ENCODE peak calls at places on chromosome X, in seven cellular contexts. One of them, this sample, is unnamed. For H3K4me1, the result is how much of the 10 kb centered on the place peaks cover.

GRCh38 chrX:1928805-1929204 is 313.9 kb downstream of the ASMT start:
- DNase-seq in K562: no peak
- DNase-seq in esophagus muscularis mucosa: no peak
- DNase-seq in transverse colon: no peak
- DNase-seq in SK-N-SH: no peak
- DNase-seq in suprapubic skin: no peak
- DNase-seq in sigmoid colon: no peak
- DNase-seq in this sample: no peak

GRCh38 chrX:56564182-56564885 is 907 bp downstream of the UBQLN2 start:
- DNase-seq in esophagus muscularis mucosa: no peak
- DNase-seq in transverse colon: peak
- DNase-seq in suprapubic skin: no peak
- DNase-seq in SK-N-SH: peak
- DNase-seq in sigmoid colon: no peak
- DNase-seq in K562: peak
- DNase-seq in this sample: no peak

GRCh38 chrX:119194631-119195030 is 41.5 kb upstream of the PGRMC1 start:
- DNase-seq in K562: no peak
- DNase-seq in esophagus muscularis mucosa: no peak
- DNase-seq in sigmoid colon: no peak
- DNase-seq in transverse colon: no peak
- DNase-seq in SK-N-SH: no peak
- DNase-seq in suprapubic skin: no peak
- DNase-seq in this sample: no peak

GRCh38 chrX:70253377-70254062 is 6.5 kb downstream of the P2RY4 start:
- DNase-seq in sigmoid colon: no peak
- DNase-seq in SK-N-SH: no peak
- DNase-seq in transverse colon: no peak
- DNase-seq in K562: no peak
- DNase-seq in suprapubic skin: no peak
- DNase-seq in esophagus muscularis mucosa: no peak
- DNase-seq in this sample: no peak

GRCh38 chrX:77450415-77450814 is 3.2 kb downstream of the FGF16 start:
- DNase-seq in esophagus muscularis mucosa: no peak
- DNase-seq in suprapubic skin: no peak
- DNase-seq in transverse colon: no peak
- DNase-seq in sigmoid colon: no peak
- DNase-seq in SK-N-SH: no peak
- DNase-seq in K562: no peak
- DNase-seq in this sample: no peak

GRCh38 chrX:2484232-2484631 is 16.5 kb downstream of the DHRSX start:
- DNase-seq in suprapubic skin: peak
- DNase-seq in sigmoid colon: no peak
- DNase-seq in SK-N-SH: no peak
- DNase-seq in K562: no peak
- DNase-seq in transverse colon: no peak
- DNase-seq in esophagus muscularis mucosa: no peak
- DNase-seq in this sample: no peak

GRCh38 chrX:68415289-68415688 is 18.0 kb downstream of the OPHN1 start:
- DNase-seq in suprapubic skin: no peak
- DNase-seq in SK-N-SH: no peak
- DNase-seq in K562: no peak
- DNase-seq in transverse colon: no peak
- DNase-seq in esophagus muscularis mucosa: no peak
- DNase-seq in sigmoid colon: no peak
- DNase-seq in this sample: peak

GRCh38 chrX:155881158-155881993 is at the start of gene VAMP7:
- DNase-seq in esophagus muscularis mucosa: peak
- DNase-seq in transverse colon: peak
- DNase-seq in SK-N-SH: peak
- DNase-seq in suprapubic skin: peak
- DNase-seq in K562: peak
- DNase-seq in sigmoid colon: peak
- DNase-seq in this sample: peak

GRCh38 chrX:51804741-51805140 is 61.5 kb downstream of the GSPT2 start:
- DNase-seq in esophagus muscularis mucosa: no peak
- DNase-seq in SK-N-SH: no peak
- DNase-seq in transverse colon: no peak
- DNase-seq in sigmoid colon: no peak
- DNase-seq in suprapubic skin: no peak
- DNase-seq in K562: no peak
- DNase-seq in this sample: no peak

GRCh38 chrX:26557691-26558321 is 341.8 kb downstream of the MAGEB5 start:
- DNase-seq in transverse colon: no peak
- DNase-seq in SK-N-SH: no peak
- DNase-seq in suprapubic skin: peak
- DNase-seq in sigmoid colon: peak
- DNase-seq in esophagus muscularis mucosa: no peak
- DNase-seq in K562: no peak
- DNase-seq in this sample: no peak

GRCh38 chrX:76517544-76517943 is 90.0 kb downstream of the MAGEE1 start:
- DNase-seq in esophagus muscularis mucosa: no peak
- DNase-seq in sigmoid colon: no peak
- DNase-seq in transverse colon: no peak
- DNase-seq in SK-N-SH: no peak
- DNase-seq in suprapubic skin: no peak
- DNase-seq in K562: no peak
- DNase-seq in this sample: no peak

GRCh38 chrX:63514575-63514967 is 163.4 kb upstream of the SPIN4 start:
- DNase-seq in K562: no peak
- DNase-seq in SK-N-SH: no peak
- DNase-seq in sigmoid colon: no peak
- DNase-seq in suprapubic skin: no peak
- DNase-seq in transverse colon: no peak
- DNase-seq in esophagus muscularis mucosa: no peak
- DNase-seq in this sample: no peak

GRCh38 chrX:108001218-108001814 is 19.1 kb upstream of the TEX13B start:
- DNase-seq in K562: peak
- DNase-seq in esophagus muscularis mucosa: no peak
- DNase-seq in transverse colon: no peak
- DNase-seq in sigmoid colon: no peak
- DNase-seq in suprapubic skin: no peak
- DNase-seq in SK-N-SH: peak
- DNase-seq in this sample: no peak

GRCh38 chrX:103376118-103376978 is at the start of gene BEX3:
- DNase-seq in SK-N-SH: peak
- DNase-seq in suprapubic skin: peak
- DNase-seq in transverse colon: peak
- DNase-seq in sigmoid colon: peak
- DNase-seq in esophagus muscularis mucosa: no peak
- DNase-seq in K562: no peak
- DNase-seq in this sample: peak

GRCh38 chrX:46330513-46330912 is 214.7 kb downstream of the ZNF674 start:
- DNase-seq in transverse colon: no peak
- DNase-seq in suprapubic skin: no peak
- DNase-seq in esophagus muscularis mucosa: no peak
- DNase-seq in K562: no peak
- DNase-seq in sigmoid colon: no peak
- DNase-seq in SK-N-SH: no peak
- DNase-seq in this sample: no peak

GRCh38 chrX:102154900-102155805 is 624 bp downstream of the BEX5 start:
- DNase-seq in esophagus muscularis mucosa: no peak
- DNase-seq in SK-N-SH: peak
- DNase-seq in sigmoid colon: no peak
- DNase-seq in transverse colon: peak
- DNase-seq in K562: no peak
- DNase-seq in suprapubic skin: no peak
- DNase-seq in this sample: no peak

GRCh38 chrX:40931921-40932320 is 153.3 kb upstream of the USP9X start:
- DNase-seq in K562: no peak
- DNase-seq in sigmoid colon: no peak
- DNase-seq in transverse colon: no peak
- DNase-seq in esophagus muscularis mucosa: no peak
- DNase-seq in SK-N-SH: no peak
- DNase-seq in suprapubic skin: no peak
- DNase-seq in this sample: no peak

GRCh38 chrX:153885208-153885787 is 675 bp downstream of the L1CAM start:
- DNase-seq in sigmoid colon: no peak
- DNase-seq in suprapubic skin: no peak
- DNase-seq in esophagus muscularis mucosa: no peak
- DNase-seq in SK-N-SH: no peak
- DNase-seq in transverse colon: no peak
- DNase-seq in K562: no peak
- DNase-seq in this sample: no peak

GRCh38 chrX:101407167-101407747 is 468 bp downstream of the GLA start:
- DNase-seq in esophagus muscularis mucosa: no peak
- DNase-seq in SK-N-SH: no peak
- DNase-seq in K562: no peak
- DNase-seq in transverse colon: no peak
- DNase-seq in suprapubic skin: no peak
- DNase-seq in sigmoid colon: no peak
- DNase-seq in this sample: no peak

GRCh38 chrX:153955451-153955732 is 10.9 kb upstream of the RENBP start:
- DNase-seq in esophagus muscularis mucosa: no peak
- DNase-seq in K562: no peak
- DNase-seq in sigmoid colon: no peak
- DNase-seq in SK-N-SH: no peak
- DNase-seq in transverse colon: no peak
- DNase-seq in suprapubic skin: no peak
- DNase-seq in this sample: no peak

DNA sequence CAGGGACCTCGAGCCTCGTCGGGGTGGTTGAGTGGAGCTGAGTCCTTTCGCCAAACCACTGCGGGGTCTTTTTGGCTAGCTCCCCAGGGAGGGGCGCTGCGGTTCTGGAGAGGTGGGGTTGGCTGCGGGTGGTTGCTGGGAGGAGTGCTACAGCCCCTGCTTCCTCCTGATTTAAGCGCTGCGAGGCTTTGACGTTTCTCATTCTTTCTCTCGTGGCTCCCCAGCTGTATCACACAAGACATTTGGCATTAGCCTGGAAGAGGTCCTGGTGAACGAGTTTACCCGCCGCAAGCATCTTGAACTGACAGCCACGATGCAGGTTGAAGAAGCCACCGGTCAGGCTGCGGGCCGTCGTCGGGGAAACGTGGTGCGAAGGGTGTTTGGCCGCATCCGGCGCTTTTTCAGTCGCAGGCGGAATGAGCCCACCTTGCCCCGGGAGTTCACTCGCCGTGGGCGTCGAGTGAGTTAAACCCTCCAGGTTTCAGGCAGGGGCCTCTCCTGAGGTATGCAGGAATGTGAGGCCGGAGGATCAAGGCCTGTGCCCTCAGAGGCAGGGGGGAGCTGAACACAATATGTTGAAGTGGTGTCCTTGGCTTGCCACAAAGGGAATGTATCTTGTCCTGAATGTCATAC is 25.5 kb downstream of the ARHGAP36 start:
- DNase-seq in suprapubic skin: no peak
- DNase-seq in sigmoid colon: no peak
- DNase-seq in SK-N-SH: no peak
- DNase-seq in esophagus muscularis mucosa: no peak
- DNase-seq in transverse colon: no peak
- DNase-seq in K562: no peak
- DNase-seq in this sample: no peak
- TF ChIP-seq POLR2AphosphoS5 in suprapubic skin: no peak
- TF ChIP-seq POLR2AphosphoS5 in sigmoid colon: no peak
- TF ChIP-seq POLR2AphosphoS5 in SK-N-SH: no peak
- TF ChIP-seq POLR2AphosphoS5 in esophagus muscularis mucosa: no peak
- TF ChIP-seq POLR2AphosphoS5 in transverse colon: no peak
- TF ChIP-seq POLR2AphosphoS5 in K562: no peak
- TF ChIP-seq POLR2AphosphoS5 in this sample: no peak

GRCh38 chrX:10577863-10578262 is 42.5 kb downstream of the MID1 start:
- DNase-seq in K562: no peak
- DNase-seq in esophagus muscularis mucosa: no peak
- DNase-seq in SK-N-SH: no peak
- DNase-seq in transverse colon: no peak
- DNase-seq in suprapubic skin: no peak
- DNase-seq in sigmoid colon: no peak
- DNase-seq in this sample: no peak

GRCh38 chrX:10579753-10580060 is 40.7 kb downstream of the MID1 start:
- DNase-seq in esophagus muscularis mucosa: no peak
- DNase-seq in transverse colon: no peak
- DNase-seq in sigmoid colon: no peak
- DNase-seq in K562: no peak
- DNase-seq in SK-N-SH: no peak
- DNase-seq in suprapubic skin: no peak
- DNase-seq in this sample: no peak

GRCh38 chrX:10579018-10579752 is 41.2 kb downstream of the MID1 start:
- DNase-seq in SK-N-SH: no peak
- DNase-seq in esophagus muscularis mucosa: no peak
- DNase-seq in sigmoid colon: no peak
- DNase-seq in K562: no peak
- DNase-seq in transverse colon: no peak
- DNase-seq in suprapubic skin: no peak
- DNase-seq in this sample: no peak

GRCh38 chrX:10574663-10575062 is 45.7 kb downstream of the MID1 start:
- DNase-seq in K562: no peak
- DNase-seq in sigmoid colon: no peak
- DNase-seq in esophagus muscularis mucosa: no peak
- DNase-seq in transverse colon: no peak
- DNase-seq in suprapubic skin: no peak
- DNase-seq in SK-N-SH: no peak
- DNase-seq in this sample: no peak

DNA sequence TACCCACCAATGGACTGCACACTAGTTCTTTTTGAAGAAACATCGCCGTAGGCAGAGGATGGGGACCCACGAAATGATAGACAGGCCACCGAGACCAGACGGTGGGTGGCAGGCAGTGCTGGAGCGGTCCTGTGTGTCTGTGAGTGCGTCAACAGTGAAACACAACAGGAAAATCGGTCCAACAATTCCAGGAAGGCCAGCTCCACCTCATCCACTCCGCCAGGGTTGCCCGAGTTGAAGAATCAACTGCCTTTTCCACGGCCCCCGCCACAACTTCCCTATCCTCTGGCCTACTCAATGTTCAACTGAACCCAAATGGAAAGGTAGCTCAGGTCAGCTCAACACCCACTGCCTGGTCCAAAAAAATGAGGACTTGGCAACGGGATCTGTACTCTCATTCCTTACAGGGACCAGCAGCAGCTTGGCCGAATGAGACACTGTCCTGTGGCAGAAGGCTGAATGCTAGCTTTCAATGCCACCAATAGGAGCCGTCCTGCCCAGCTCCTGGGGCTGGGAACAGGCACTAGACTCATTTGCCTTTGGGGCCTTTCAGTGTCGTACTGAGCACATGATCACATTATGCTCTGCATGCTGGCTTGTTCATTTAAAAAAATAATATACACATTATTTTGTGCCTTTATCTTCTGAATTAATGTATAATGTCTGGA is 43.5 kb downstream of the MID1 start:
- DNase-seq in transverse colon: no peak
- DNase-seq in sigmoid colon: no peak
- DNase-seq in suprapubic skin: peak
- DNase-seq in K562: no peak
- DNase-seq in esophagus muscularis mucosa: no peak
- DNase-seq in SK-N-SH: no peak
- DNase-seq in this sample: peak
- H3K4me1 ChIP-seq in transverse colon: under half
- H3K4me1 ChIP-seq in sigmoid colon: under half
- H3K4me1 ChIP-seq in suprapubic skin: under half
- H3K4me1 ChIP-seq in K562: under half
- H3K4me1 ChIP-seq in esophagus muscularis mucosa: under half
- H3K4me1 ChIP-seq in SK-N-SH: under half
- H3K4me1 ChIP-seq in this sample: under half

GRCh38 chrX:123859828-123860505 is at the start of gene XIAP:
- DNase-seq in K562: peak
- DNase-seq in SK-N-SH: peak
- DNase-seq in sigmoid colon: peak
- DNase-seq in transverse colon: peak
- DNase-seq in suprapubic skin: peak
- DNase-seq in esophagus muscularis mucosa: peak
- DNase-seq in this sample: peak
- TF ChIP-seq EP300 in K562: peak
- TF ChIP-seq EP300 in SK-N-SH: no peak
- TF ChIP-seq EP300 in sigmoid colon: no peak
- TF ChIP-seq EP300 in transverse colon: no peak
- TF ChIP-seq EP300 in suprapubic skin: no peak
- TF ChIP-seq EP300 in esophagus muscularis mucosa: no peak
- TF ChIP-seq EP300 in this sample: no peak

GRCh38 chrX:79182616-79183015 is 38.1 kb downstream of the GPR174 start:
- DNase-seq in transverse colon: no peak
- DNase-seq in SK-N-SH: no peak
- DNase-seq in esophagus muscularis mucosa: no peak
- DNase-seq in sigmoid colon: no peak
- DNase-seq in suprapubic skin: no peak
- DNase-seq in K562: no peak
- DNase-seq in this sample: no peak
- TF ChIP-seq POLR2AphosphoS5 in transverse colon: no peak
- TF ChIP-seq POLR2AphosphoS5 in SK-N-SH: no peak
- TF ChIP-seq POLR2AphosphoS5 in esophagus muscularis mucosa: no peak
- TF ChIP-seq POLR2AphosphoS5 in sigmoid colon: no peak
- TF ChIP-seq POLR2AphosphoS5 in suprapubic skin: no peak
- TF ChIP-seq POLR2AphosphoS5 in K562: no peak
- TF ChIP-seq POLR2AphosphoS5 in this sample: no peak

This sample was measured in upper lobe of left lung.